ENCODE peak calls at places on chromosomes 12 and 14, in nine cellular contexts. G is breast epithelium, P is AG10803, I is heart left ventricle, C is adrenal gland, Z is left lung, Q is astrocyte of the spinal cord, E is HFF-Myc, B is fibroblast of the aortic adventitia. Y is an unnamed sample.

GRCh38 chr12:125773033-125773432 is 707.8 kb downstream of the AACS start:
- DNase-seq in E (no peak), G (no peak), P (no peak), C (peak), Z (no peak), I (no peak), B (no peak), Q (no peak), Y (no peak)

GRCh38 chr14:58401587-58401986 is 5.9 kb downstream of the TOMM20L start:
- DNase-seq in C (no peak), Z (no peak), E (no peak), G (no peak), I (no peak), Q (no peak), P (no peak), B (no peak), Y (no peak)

GRCh38 chr12:32569256-32569655 is 109.8 kb upstream of the DNM1L start:
- DNase-seq in Q (peak), B (peak), I (no peak), E (no peak), P (no peak), G (no peak), C (no peak), Z (no peak), Y (no peak)

GRCh38 chr12:29155079-29155478 is 6.0 kb downstream of the FAR2 start:
- DNase-seq in I (no peak), Q (no peak), G (no peak), Z (no peak), P (no peak), E (no peak), C (no peak), B (no peak), Y (no peak)

GRCh38 chr12:11798856-11799530 is 149.5 kb downstream of the ETV6 start:
- DNase-seq in P (peak), E (peak), Q (peak), G (no peak), C (peak), B (peak), Z (no peak), I (no peak), Y (peak)

GRCh38 chr12:120886194-120887018 is 17.8 kb downstream of the SPPL3 start:
- DNase-seq in E (no peak), B (no peak), P (no peak), Z (no peak), G (no peak), I (no peak), C (no peak), Q (no peak), Y (no peak)

GRCh38 chr14:49992901-49993335 is 100.0 kb downstream of the ARF6 start:
- DNase-seq in Q (peak), B (peak), C (peak), I (peak), Z (no peak), P (peak), E (no peak), G (no peak), Y (no peak)

GRCh38 chr12:67220065-67220464 is 49.1 kb upstream of the CAND1 start:
- DNase-seq in G (no peak), E (no peak), B (no peak), P (no peak), Z (no peak), C (peak), Q (no peak), I (no peak), Y (no peak)

GRCh38 chr12:117076410-117077372 is 22.5 kb downstream of the TESC start:
- DNase-seq in G (no peak), C (no peak), I (no peak), Z (peak), E (no peak), Q (no peak), B (no peak), P (no peak), Y (no peak)

GRCh38 chr14:34355584-34356266 is 106.3 kb downstream of the SPTSSA start:
- DNase-seq in B (peak), E (peak), I (peak), G (no peak), Q (peak), C (peak), P (peak), Z (no peak), Y (peak)

GRCh38 chr12:67520611-67521010 is 127.9 kb upstream of the DYRK2 start:
- DNase-seq in I (no peak), C (no peak), Z (no peak), Q (peak), P (no peak), G (no peak), E (no peak), B (no peak), Y (no peak)

DNA sequence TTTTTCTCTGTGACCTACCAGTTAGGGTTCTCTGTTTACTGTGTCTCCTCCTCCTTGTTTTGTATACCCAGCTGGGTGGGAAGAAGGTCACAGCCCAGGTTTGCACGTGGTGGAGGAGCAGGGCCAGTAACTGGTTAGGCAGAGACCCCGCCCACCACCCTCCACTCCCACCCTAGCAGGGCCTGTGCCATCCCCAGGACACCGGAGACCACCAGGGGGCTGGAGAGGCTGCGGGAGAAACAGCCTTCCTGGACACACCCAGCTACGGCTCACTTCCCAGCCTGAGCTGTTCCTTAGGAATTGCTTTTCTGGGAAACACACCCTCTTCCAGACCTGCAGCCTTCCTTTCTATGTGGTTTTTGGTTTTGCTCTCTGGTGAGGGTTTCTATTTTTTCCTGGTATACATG is 21.1 kb downstream of the BDKRB2 start:
- DNase-seq in B (peak), C (no peak), G (no peak), P (peak), I (peak), E (peak), Z (no peak), Q (no peak), Y (no peak)
- TF ChIP-seq CTCF in B (peak), C (no peak), G (no peak), P (peak), I (no peak), E (peak), Z (no peak), Q (peak), Y (no peak)

DNA sequence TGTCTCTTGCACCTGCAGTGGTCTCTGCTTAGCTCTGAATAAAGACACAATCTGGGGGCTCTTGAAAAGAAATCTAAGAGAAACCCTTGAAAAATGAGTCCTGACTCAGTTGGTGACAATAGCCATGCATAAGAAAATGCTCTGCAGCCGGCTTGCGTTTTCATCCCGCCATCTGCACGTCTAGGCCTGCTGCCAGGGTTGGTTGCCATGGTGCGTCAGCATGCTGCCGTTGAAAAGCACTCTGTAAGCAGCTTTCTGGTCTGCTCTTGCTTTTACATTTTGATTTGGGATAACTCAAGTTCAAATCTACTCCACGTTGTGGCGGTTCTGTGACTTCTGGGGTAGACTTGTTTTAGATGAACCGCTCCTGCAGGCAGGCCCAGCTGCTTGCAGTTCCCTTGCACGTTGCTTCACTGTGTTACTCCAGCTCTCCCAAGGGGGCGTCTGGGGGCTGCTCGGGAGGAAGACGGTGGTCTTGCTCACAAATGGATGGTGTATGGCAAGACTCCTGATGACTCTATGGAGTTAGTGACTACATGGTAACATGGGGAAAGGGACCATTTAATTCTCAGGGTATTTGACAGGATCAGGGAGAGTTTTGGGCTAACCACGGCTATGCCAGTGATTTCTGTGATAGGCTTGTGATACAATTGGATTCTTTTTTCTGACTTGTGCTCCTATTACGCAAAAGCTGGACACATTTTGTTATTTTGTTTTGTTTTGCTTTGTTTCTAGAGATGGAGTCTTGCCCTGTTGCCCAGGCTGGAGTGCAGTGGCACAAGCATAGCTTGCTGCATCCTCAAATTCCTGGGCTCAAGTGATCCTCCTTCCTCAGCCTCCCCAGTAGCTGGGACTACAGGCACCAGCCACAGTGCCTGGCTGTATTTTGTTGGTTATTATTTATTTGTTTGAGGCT is 15.8 kb downstream of the WNT5B start:
- DNase-seq in B (peak), E (peak), P (peak), G (peak), I (peak), Z (peak), C (peak), Q (peak), Y (peak)
- H3K4me3 ChIP-seq in B (no peak), E (no peak), P (no peak), G (no peak), I (no peak), Z (no peak), C (no peak), Q (no peak), Y (no peak)

GRCh38 chr12:43676183-43676813 is 82.3 kb downstream of the PUS7L start:
- DNase-seq in Z (no peak), G (no peak), Q (no peak), B (no peak), I (no peak), E (no peak), C (peak), P (no peak), Y (no peak)
- TF ChIP-seq CTCF in Z (peak), G (no peak), Q (peak), B (peak), I (peak), E (peak), C (peak), P (peak), Y (peak)

DNA sequence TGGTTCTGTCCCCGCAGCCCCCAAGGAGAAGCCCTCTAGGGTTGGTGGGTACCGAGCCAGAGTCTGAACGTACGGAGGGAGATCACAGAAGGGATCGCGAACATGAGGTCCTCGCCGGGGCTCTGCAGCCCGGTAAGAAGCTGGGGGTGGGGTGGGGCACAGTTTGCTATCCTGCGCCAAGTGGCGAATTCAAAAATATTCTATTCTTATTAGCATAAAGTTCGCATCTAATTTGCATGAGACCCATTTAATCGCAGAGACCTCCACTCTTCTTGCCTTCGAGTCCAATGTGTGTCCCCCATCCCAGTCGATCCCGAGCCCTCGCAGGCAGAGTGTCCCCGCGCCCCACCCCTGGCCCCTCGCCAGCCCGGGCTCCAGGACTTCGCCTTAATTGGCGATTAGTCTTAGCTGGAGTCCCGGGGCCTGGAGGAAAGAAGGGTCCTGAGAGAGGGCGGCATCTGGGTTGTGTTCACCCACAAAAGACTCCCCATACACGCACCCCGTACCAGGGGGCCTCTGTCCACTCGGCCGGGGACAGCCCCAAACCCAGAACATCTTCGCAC is 601 bp upstream of the ARHGEF25 start:
- DNase-seq in C (no peak), Q (no peak), P (no peak), G (peak), E (no peak), I (peak), B (no peak), Z (no peak), Y (no peak)
- H3K4me3 ChIP-seq in C (peak), Q (peak), P (peak), G (peak), E (peak), I (peak), B (peak), Z (peak), Y (peak)

DNA sequence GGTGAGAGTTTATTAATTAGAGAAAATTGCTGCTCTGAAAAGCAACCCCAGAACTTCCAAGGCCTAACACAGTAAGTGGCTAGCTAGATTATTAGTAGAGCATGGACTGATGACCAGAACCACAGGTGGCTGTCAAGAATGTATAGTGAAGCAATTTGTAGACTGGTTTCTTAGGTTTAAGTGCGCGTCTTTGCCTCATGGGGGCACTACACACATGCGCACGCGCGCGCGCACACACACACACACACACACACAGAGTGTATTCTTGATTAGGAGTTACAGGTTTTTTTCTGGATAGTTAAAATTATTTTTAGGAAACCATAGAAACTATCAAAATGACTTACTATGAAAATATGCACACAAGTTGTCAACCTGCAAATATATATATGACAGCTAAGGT is 66.5 kb downstream of the BHLHE41 start:
- DNase-seq in Z (no peak), E (no peak), C (no peak), B (no peak), G (no peak), I (no peak), Q (no peak), P (no peak), Y (no peak)
- TF ChIP-seq CTCF in Z (no peak), E (peak), C (no peak), B (no peak), G (no peak), I (no peak), Q (peak), P (peak), Y (no peak)